ENCODE peak calls at places on chromosome 4, in seven cellular contexts. K is PC-9, S is A549, X is psoas muscle, J is SJSA1, F is SK-N-SH, Z is breast epithelium. G is an unnamed sample. For H3K4me1, the result is how much of the 10 kb centered on the place peaks cover.

GRCh38 chr4:41212221-41213203 is 1.8 kb downstream of the APBB2 start:
- DNase-seq in K (peak), S (peak), X (no peak), J (no peak), F (peak), Z (peak), G (peak)

GRCh38 chr4:32544846-32545245 is 1824.7 kb downstream of the PCDH7 start:
- DNase-seq in K (no peak), S (no peak), X (no peak), J (no peak), F (no peak), Z (no peak), G (no peak)

GRCh38 chr4:184347251-184348239 is 126.8 kb downstream of the IRF2 start:
- DNase-seq in K (peak), S (peak), X (peak), J (no peak), F (no peak), Z (peak), G (peak)

GRCh38 chr4:102625232-102625930 is 124.2 kb downstream of the NFKB1 start:
- DNase-seq in K (no peak), S (peak), X (peak), J (no peak), F (peak), Z (no peak), G (peak)

GRCh38 chr4:16067515-16067914 is 16.3 kb downstream of the PROM1 start:
- DNase-seq in K (no peak), S (no peak), X (no peak), J (no peak), F (no peak), Z (peak), G (peak)

GRCh38 chr4:110055014-110055768 is 142.5 kb downstream of the EGF start:
- DNase-seq in K (no peak), S (no peak), X (no peak), J (peak), F (no peak), Z (no peak), G (no peak)

GRCh38 chr4:75036046-75036445 is 103.1 kb downstream of the PARM1 start:
- DNase-seq in K (no peak), S (no peak), X (no peak), J (no peak), F (no peak), Z (no peak), G (no peak)

GRCh38 chr4:121741751-121742150 is 23.2 kb downstream of the SMIM43 start:
- DNase-seq in K (no peak), S (no peak), X (no peak), J (no peak), F (no peak), Z (no peak), G (no peak)

GRCh38 chr4:16133406-16133805 is 49.6 kb upstream of the PROM1 start:
- DNase-seq in K (no peak), S (no peak), X (no peak), J (no peak), F (no peak), Z (no peak), G (peak)

GRCh38 chr4:17932041-17932440 is 89.5 kb downstream of the LCORL start:
- DNase-seq in K (no peak), S (no peak), X (no peak), J (no peak), F (no peak), Z (no peak), G (no peak)

GRCh38 chr4:96736352-96736889 is 896.5 kb downstream of the PDHA2 start:
- DNase-seq in K (peak), S (peak), X (no peak), J (no peak), F (no peak), Z (no peak), G (peak)

GRCh38 chr4:176273741-176274140 is 4.7 kb upstream of the ASB5 start:
- DNase-seq in K (no peak), S (no peak), X (no peak), J (no peak), F (no peak), Z (no peak), G (no peak)

GRCh38 chr4:100302061-100303026 is 112.1 kb upstream of the DDIT4L start:
- DNase-seq in K (no peak), S (no peak), X (peak), J (no peak), F (no peak), Z (no peak), G (no peak)

GRCh38 chr4:16457944-16458343 is 231.7 kb upstream of the TAPT1 start:
- DNase-seq in K (no peak), S (no peak), X (no peak), J (no peak), F (no peak), Z (no peak), G (no peak)

GRCh38 chr4:52376107-52376704 is 282.9 kb downstream of the USP46 start:
- DNase-seq in K (no peak), S (peak), X (no peak), J (no peak), F (peak), Z (no peak), G (no peak)

GRCh38 chr4:108533245-108533844 is 87.0 kb upstream of the RPL34 start:
- DNase-seq in K (no peak), S (no peak), X (no peak), J (no peak), F (no peak), Z (no peak), G (no peak)

GRCh38 chr4:169440446-169440845 is 169.7 kb upstream of the SH3RF1 start:
- DNase-seq in K (no peak), S (no peak), X (no peak), J (no peak), F (no peak), Z (no peak), G (no peak)

GRCh38 chr4:536351-536972 is 37.5 kb downstream of the PIGG start:
- DNase-seq in K (no peak), S (no peak), X (no peak), J (no peak), F (no peak), Z (no peak), G (no peak)

GRCh38 chr4:7105261-7105660 is 37.4 kb upstream of the GRPEL1 start:
- DNase-seq in K (no peak), S (no peak), X (no peak), J (no peak), F (no peak), Z (no peak), G (peak)

GRCh38 chr4:16334641-16335040 is 108.4 kb upstream of the TAPT1 start:
- DNase-seq in K (no peak), S (no peak), X (no peak), J (no peak), F (no peak), Z (no peak), G (no peak)

GRCh38 chr4:146371812-146372211 is 149.9 kb downstream of the SLC10A7 start:
- DNase-seq in K (no peak), S (no peak), X (no peak), J (no peak), F (no peak), Z (no peak), G (no peak)

GRCh38 chr4:187550256-187550950 is 445.2 kb upstream of the ZFP42 start:
- DNase-seq in K (no peak), S (peak), X (no peak), J (no peak), F (no peak), Z (no peak), G (no peak)

GRCh38 chr4:177505171-177505615 is 63.0 kb upstream of the AGA start:
- DNase-seq in K (peak), S (no peak), X (no peak), J (no peak), F (no peak), Z (no peak), G (peak)

GRCh38 chr4:40283413-40283812 is 51.7 kb upstream of the CHRNA9 start:
- DNase-seq in K (no peak), S (no peak), X (no peak), J (no peak), F (no peak), Z (no peak), G (no peak)

GRCh38 chr4:37935026-37935425 is 25.2 kb upstream of the PTTG2 start:
- DNase-seq in K (no peak), S (no peak), X (no peak), J (no peak), F (no peak), Z (no peak), G (no peak)

GRCh38 chr4:125497861-125498260 is 183.1 kb downstream of the FAT4 start:
- DNase-seq in K (no peak), S (no peak), X (no peak), J (no peak), F (no peak), Z (no peak), G (no peak)

GRCh38 chr4:78937837-78938236 is 1.4 kb downstream of the PAQR3 start:
- DNase-seq in K (no peak), S (peak), X (no peak), J (no peak), F (no peak), Z (no peak), G (no peak)

GRCh38 chr4:103150677-103151076 is 47.5 kb downstream of the CENPE start:
- DNase-seq in K (no peak), S (peak), X (no peak), J (peak), F (no peak), Z (no peak), G (no peak)

GRCh38 chr4:55553442-55553841 is 6.7 kb upstream of the CLOCK start:
- DNase-seq in K (peak), S (no peak), X (peak), J (peak), F (no peak), Z (no peak), G (peak)

GRCh38 chr4:47814896-47815295 is 23.0 kb downstream of the CORIN start:
- DNase-seq in K (no peak), S (no peak), X (no peak), J (no peak), F (no peak), Z (no peak), G (no peak)

GRCh38 chr4:154549894-154550790 is at the start of gene PLRG1:
- DNase-seq in K (peak), S (peak), X (peak), J (peak), F (peak), Z (peak), G (peak)
- H3K4me3 ChIP-seq in K (peak), S (peak), X (peak), J (peak), F (peak), Z (peak), G (peak)

DNA sequence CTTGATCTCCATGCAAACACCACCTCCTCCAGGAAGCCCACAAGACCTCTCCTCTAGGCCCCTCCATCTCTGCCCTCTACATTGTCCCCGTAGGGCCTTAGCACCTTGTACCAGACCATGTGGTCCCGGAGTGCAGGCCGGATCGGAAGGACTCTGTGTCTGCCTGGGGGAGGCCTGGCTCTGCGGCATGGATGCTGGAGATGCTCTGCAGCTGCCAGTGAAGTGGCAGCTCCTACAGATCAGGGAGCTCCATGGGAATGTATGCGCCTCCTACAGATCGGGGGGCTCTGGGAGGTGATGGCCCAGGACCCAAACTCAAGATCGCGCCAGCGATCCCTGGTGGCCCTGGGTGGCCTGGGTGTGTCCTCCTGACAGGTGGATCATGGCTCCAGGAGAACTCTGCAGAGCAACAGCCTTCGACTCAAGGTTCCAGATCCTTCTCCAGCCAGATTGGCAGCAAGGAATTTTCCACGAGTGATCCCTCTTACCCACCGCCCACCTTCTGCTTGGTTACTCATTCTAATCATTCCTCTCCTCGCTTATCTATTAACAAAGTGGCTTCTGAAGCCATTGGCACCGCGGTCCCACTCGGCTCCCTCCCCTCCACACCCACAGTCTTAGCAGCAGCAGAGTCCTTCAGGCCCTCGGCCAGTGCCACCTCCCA is 67.3 kb downstream of the ADRA2C start:
- DNase-seq in K (no peak), S (no peak), X (no peak), J (no peak), F (no peak), Z (no peak), G (no peak)
- H3K4me1 ChIP-seq in K (under half), S (under half), X (under half), J (under half), F (under half), Z (under half), G (under half)

GRCh38 chr4:73998040-73999011 is at the start of gene CXCL5:
- DNase-seq in K (no peak), S (peak), X (peak), J (no peak), F (no peak), Z (no peak), G (peak)
- H3K4me3 ChIP-seq in K (no peak), S (peak), X (peak), J (no peak), F (no peak), Z (no peak), G (peak)

GRCh38 chr4:3043272-3044020 is 30.9 kb downstream of the HTT-AS start:
- DNase-seq in K (no peak), S (no peak), X (no peak), J (no peak), F (no peak), Z (no peak), G (no peak)
- H3K4me1 ChIP-seq in K (under half), S (under half), X (under half), J (under half), F (under half), Z (under half), G (under half)

GRCh38 chr4:112141366-112142138 is 3.7 kb upstream of the FAM241A start:
- DNase-seq in K (no peak), S (no peak), X (no peak), J (no peak), F (no peak), Z (no peak), G (no peak)
- H3K4me3 ChIP-seq in K (no peak), S (no peak), X (no peak), J (no peak), F (no peak), Z (no peak), G (no peak)

GRCh38 chr4:13815231-13815630 is 187.7 kb upstream of the BOD1L1 start:
- DNase-seq in K (no peak), S (no peak), X (no peak), J (no peak), F (no peak), Z (no peak), G (no peak)

GRCh38 chr4:13821522-13821921 is 194.0 kb upstream of the BOD1L1 start:
- DNase-seq in K (no peak), S (peak), X (no peak), J (no peak), F (no peak), Z (no peak), G (peak)

DNA sequence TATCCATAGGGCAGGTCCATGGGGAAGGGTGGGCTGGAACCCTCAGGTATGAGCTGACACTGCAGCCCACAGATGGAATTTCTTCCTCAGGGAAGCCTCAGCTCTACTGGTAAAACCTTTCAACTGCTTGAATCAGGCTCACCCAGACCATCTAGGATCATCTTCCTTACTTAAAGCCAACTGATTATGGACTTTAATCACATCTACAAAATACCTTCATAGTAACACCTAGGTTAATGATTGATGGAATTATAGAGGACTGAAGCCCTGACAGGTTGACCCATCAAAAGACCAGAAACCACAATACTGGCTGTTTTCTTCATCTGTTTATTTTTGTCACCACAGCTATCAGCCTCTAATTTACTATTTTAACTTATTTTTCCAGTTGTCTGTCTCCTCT is 188.9 kb upstream of the BOD1L1 start:
- DNase-seq in K (no peak), S (no peak), X (no peak), J (no peak), F (no peak), Z (no peak), G (no peak)
- H3K4me1 ChIP-seq in K (under half), S (under half), X (under half), J (under half), F (under half), Z (under half), G (under half)

DNA sequence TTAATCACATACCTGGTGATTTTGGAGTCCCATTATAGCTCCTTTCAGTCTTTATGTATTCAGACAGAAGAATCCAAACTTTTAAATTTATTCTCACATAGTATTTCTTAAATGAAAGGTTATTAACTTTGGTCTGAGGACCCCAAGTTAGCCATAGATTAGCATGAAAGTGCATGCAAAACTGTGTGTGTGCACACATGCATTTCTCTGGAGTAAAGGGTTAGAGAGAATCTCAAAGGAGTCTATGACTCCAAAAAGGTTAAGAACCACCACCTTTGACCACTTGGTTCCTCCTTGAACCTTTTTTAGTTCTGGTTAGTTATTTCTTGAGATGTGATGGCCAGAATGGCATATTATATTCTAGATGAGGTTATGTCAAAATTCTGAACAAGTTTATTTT is 102.0 kb downstream of the MGST2 start:
- DNase-seq in K (no peak), S (no peak), X (no peak), J (no peak), F (no peak), Z (no peak), G (no peak)
- H3K4me3 ChIP-seq in K (no peak), S (no peak), X (no peak), J (no peak), F (no peak), Z (no peak), G (no peak)

GRCh38 chr4:87029356-87029755 is 94.5 kb downstream of the AFF1 start:
- DNase-seq in K (no peak), S (no peak), X (no peak), J (no peak), F (no peak), Z (no peak), G (no peak)

GRCh38 chr4:87025023-87025613 is 90.3 kb downstream of the AFF1 start:
- DNase-seq in K (no peak), S (no peak), X (no peak), J (no peak), F (no peak), Z (no peak), G (no peak)

GRCh38 chr4:87026795-87027495 is 92.1 kb downstream of the AFF1 start:
- DNase-seq in K (no peak), S (no peak), X (no peak), J (no peak), F (no peak), Z (no peak), G (no peak)

GRCh38 chr4:87024181-87024580 is 89.4 kb downstream of the AFF1 start:
- DNase-seq in K (no peak), S (no peak), X (no peak), J (no peak), F (no peak), Z (no peak), G (no peak)

GRCh38 chr4:87025614-87026041 is 90.8 kb downstream of the AFF1 start:
- DNase-seq in K (no peak), S (peak), X (no peak), J (no peak), F (no peak), Z (no peak), G (peak)
- H3K4me1 ChIP-seq in K (under half), S (half or more), X (half or more), J (under half), F (under half), Z (under half), G (half or more)